ENCODE peak calls at places on chromosomes 13 and 19, in six cellular contexts. One of them, this sample, is unnamed. For H3K4me1, the result is how much of the 10 kb centered on the place peaks cover.

GRCh38 chr19:7907544-7907943 is 3.9 kb downstream of the MAP2K7 start:
- DNase-seq in GM23338: no peak
- DNase-seq in fibroblast of lung: no peak
- DNase-seq in OCI-LY7: no peak
- DNase-seq in neural progenitor cell: no peak
- DNase-seq in trophoblast cell: no peak
- DNase-seq in this sample: no peak

GRCh38 chr13:40189885-40190655 is 476.4 kb downstream of the FOXO1 start:
- DNase-seq in GM23338: no peak
- DNase-seq in fibroblast of lung: peak
- DNase-seq in OCI-LY7: no peak
- DNase-seq in neural progenitor cell: peak
- DNase-seq in trophoblast cell: no peak
- DNase-seq in this sample: no peak

GRCh38 chr19:43718627-43719377 is 2.9 kb downstream of the IRGC start:
- DNase-seq in GM23338: no peak
- DNase-seq in fibroblast of lung: no peak
- DNase-seq in OCI-LY7: no peak
- DNase-seq in neural progenitor cell: no peak
- DNase-seq in trophoblast cell: no peak
- DNase-seq in this sample: no peak

GRCh38 chr13:112443191-112444000 is 67.2 kb downstream of the SPACA7 start:
- DNase-seq in GM23338: peak
- DNase-seq in fibroblast of lung: no peak
- DNase-seq in OCI-LY7: peak
- DNase-seq in neural progenitor cell: peak
- DNase-seq in trophoblast cell: no peak
- DNase-seq in this sample: no peak

GRCh38 chr13:20825476-20825875 is 51.7 kb upstream of the EEF1AKMT1 start:
- DNase-seq in GM23338: no peak
- DNase-seq in fibroblast of lung: peak
- DNase-seq in OCI-LY7: peak
- DNase-seq in neural progenitor cell: no peak
- DNase-seq in trophoblast cell: peak
- DNase-seq in this sample: no peak

GRCh38 chr13:66312312-66313087 is 917.6 kb downstream of the PCDH9 start:
- DNase-seq in GM23338: no peak
- DNase-seq in fibroblast of lung: peak
- DNase-seq in OCI-LY7: no peak
- DNase-seq in neural progenitor cell: no peak
- DNase-seq in trophoblast cell: no peak
- DNase-seq in this sample: no peak

GRCh38 chr19:32743021-32743420 is 23.5 kb downstream of the TDRD12 start:
- DNase-seq in GM23338: no peak
- DNase-seq in fibroblast of lung: no peak
- DNase-seq in OCI-LY7: no peak
- DNase-seq in neural progenitor cell: no peak
- DNase-seq in trophoblast cell: no peak
- DNase-seq in this sample: no peak

GRCh38 chr13:111370570-111371150 is 50.2 kb downstream of the TEX29 start:
- DNase-seq in GM23338: no peak
- DNase-seq in fibroblast of lung: no peak
- DNase-seq in OCI-LY7: no peak
- DNase-seq in neural progenitor cell: no peak
- DNase-seq in trophoblast cell: no peak
- DNase-seq in this sample: no peak

GRCh38 chr13:27005556-27005955 is 166.1 kb downstream of the USP12 start:
- DNase-seq in GM23338: peak
- DNase-seq in fibroblast of lung: peak
- DNase-seq in OCI-LY7: no peak
- DNase-seq in neural progenitor cell: peak
- DNase-seq in trophoblast cell: no peak
- DNase-seq in this sample: no peak

GRCh38 chr19:37691881-37692504 is 27.6 kb downstream of the ZNF607 start:
- DNase-seq in GM23338: peak
- DNase-seq in fibroblast of lung: peak
- DNase-seq in OCI-LY7: peak
- DNase-seq in neural progenitor cell: peak
- DNase-seq in trophoblast cell: peak
- DNase-seq in this sample: peak

GRCh38 chr13:51635137-51635878 is 51.0 kb downstream of the WDFY2 start:
- DNase-seq in GM23338: no peak
- DNase-seq in fibroblast of lung: no peak
- DNase-seq in OCI-LY7: no peak
- DNase-seq in neural progenitor cell: no peak
- DNase-seq in trophoblast cell: no peak
- DNase-seq in this sample: no peak

GRCh38 chr13:91482427-91482826 is 84.0 kb downstream of the GPC5 start:
- DNase-seq in GM23338: no peak
- DNase-seq in fibroblast of lung: peak
- DNase-seq in OCI-LY7: no peak
- DNase-seq in neural progenitor cell: peak
- DNase-seq in trophoblast cell: no peak
- DNase-seq in this sample: no peak

GRCh38 chr19:41426116-41426841 is 895 bp downstream of the B3GNT8 start:
- DNase-seq in GM23338: no peak
- DNase-seq in fibroblast of lung: no peak
- DNase-seq in OCI-LY7: no peak
- DNase-seq in neural progenitor cell: no peak
- DNase-seq in trophoblast cell: no peak
- DNase-seq in this sample: no peak

GRCh38 chr13:23671902-23672301 is 101.7 kb downstream of the TNFRSF19 start:
- DNase-seq in GM23338: no peak
- DNase-seq in fibroblast of lung: peak
- DNase-seq in OCI-LY7: no peak
- DNase-seq in neural progenitor cell: no peak
- DNase-seq in trophoblast cell: no peak
- DNase-seq in this sample: no peak

GRCh38 chr13:80132741-80133601 is 208.0 kb downstream of the SPRY2 start:
- DNase-seq in GM23338: peak
- DNase-seq in fibroblast of lung: peak
- DNase-seq in OCI-LY7: no peak
- DNase-seq in neural progenitor cell: peak
- DNase-seq in trophoblast cell: no peak
- DNase-seq in this sample: no peak

GRCh38 chr19:37551123-37551993 is 43.2 kb downstream of the ZNF571 start:
- DNase-seq in GM23338: peak
- DNase-seq in fibroblast of lung: peak
- DNase-seq in OCI-LY7: no peak
- DNase-seq in neural progenitor cell: no peak
- DNase-seq in trophoblast cell: peak
- DNase-seq in this sample: no peak

GRCh38 chr19:3482507-3483225 is 575 bp downstream of the SMIM44 start:
- DNase-seq in GM23338: no peak
- DNase-seq in fibroblast of lung: no peak
- DNase-seq in OCI-LY7: no peak
- DNase-seq in neural progenitor cell: no peak
- DNase-seq in trophoblast cell: no peak
- DNase-seq in this sample: no peak

GRCh38 chr13:30871713-30872029 is 34.4 kb upstream of the MEDAG start:
- DNase-seq in GM23338: no peak
- DNase-seq in fibroblast of lung: no peak
- DNase-seq in OCI-LY7: no peak
- DNase-seq in neural progenitor cell: no peak
- DNase-seq in trophoblast cell: no peak
- DNase-seq in this sample: no peak

GRCh38 chr13:30870049-30870884 is 35.8 kb upstream of the MEDAG start:
- DNase-seq in GM23338: peak
- DNase-seq in fibroblast of lung: peak
- DNase-seq in OCI-LY7: peak
- DNase-seq in neural progenitor cell: peak
- DNase-seq in trophoblast cell: peak
- DNase-seq in this sample: peak

GRCh38 chr13:30868806-30869470 is 37.1 kb upstream of the MEDAG start:
- DNase-seq in GM23338: no peak
- DNase-seq in fibroblast of lung: peak
- DNase-seq in OCI-LY7: no peak
- DNase-seq in neural progenitor cell: no peak
- DNase-seq in trophoblast cell: no peak
- DNase-seq in this sample: no peak

GRCh38 chr13:30870916-30871712 is 35.0 kb upstream of the MEDAG start:
- DNase-seq in GM23338: peak
- DNase-seq in fibroblast of lung: no peak
- DNase-seq in OCI-LY7: no peak
- DNase-seq in neural progenitor cell: no peak
- DNase-seq in trophoblast cell: no peak
- DNase-seq in this sample: no peak

DNA sequence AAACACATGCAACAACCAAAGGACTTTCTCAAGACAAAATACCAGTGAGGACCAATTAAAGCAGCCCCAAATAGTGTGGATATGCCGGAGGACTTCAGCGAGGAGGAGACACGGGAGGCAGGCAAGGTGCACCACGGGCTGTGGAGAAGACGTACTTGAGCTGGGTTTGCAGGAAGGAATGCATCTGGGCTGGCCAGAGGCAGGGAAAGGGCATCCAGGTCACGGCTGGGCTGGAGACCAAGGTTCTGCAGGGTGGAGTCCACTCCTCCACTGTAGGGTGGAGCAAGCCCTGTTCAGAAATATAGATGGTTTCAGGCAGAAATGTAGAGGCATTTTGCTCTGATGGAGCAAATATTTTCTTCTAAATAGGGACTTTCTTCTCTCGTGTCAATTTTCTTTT is 36.6 kb upstream of the MEDAG start:
- DNase-seq in GM23338: no peak
- DNase-seq in fibroblast of lung: peak
- DNase-seq in OCI-LY7: no peak
- DNase-seq in neural progenitor cell: no peak
- DNase-seq in trophoblast cell: peak
- DNase-seq in this sample: no peak
- H3K4me1 ChIP-seq in GM23338: under half
- H3K4me1 ChIP-seq in fibroblast of lung: half or more
- H3K4me1 ChIP-seq in OCI-LY7: under half
- H3K4me1 ChIP-seq in neural progenitor cell: under half
- H3K4me1 ChIP-seq in trophoblast cell: half or more
- H3K4me1 ChIP-seq in this sample: under half

DNA sequence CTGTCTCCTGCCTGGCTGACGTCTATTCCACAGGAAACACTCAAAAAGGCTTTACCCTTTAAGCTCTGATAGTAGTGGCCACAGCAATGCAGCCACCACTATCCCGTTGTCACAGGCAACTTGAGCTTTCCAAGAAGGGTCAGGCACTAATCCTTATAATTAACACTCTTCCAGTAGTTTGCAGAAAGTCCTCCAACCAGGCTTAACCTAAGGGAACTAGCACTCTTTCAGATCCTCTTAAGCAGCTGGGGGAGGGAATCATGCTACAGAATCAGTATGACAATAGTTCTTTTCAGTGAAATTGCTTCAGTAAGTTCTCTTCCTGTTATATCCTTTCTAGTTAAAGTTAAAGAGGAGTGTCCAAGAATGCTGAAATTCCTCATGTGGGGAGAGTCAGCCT is 82.2 kb downstream of the TNFSF11 start:
- DNase-seq in GM23338: peak
- DNase-seq in fibroblast of lung: no peak
- DNase-seq in OCI-LY7: no peak
- DNase-seq in neural progenitor cell: peak
- DNase-seq in trophoblast cell: peak
- DNase-seq in this sample: no peak
- H2AFZ ChIP-seq in GM23338: peak
- H2AFZ ChIP-seq in fibroblast of lung: no peak
- H2AFZ ChIP-seq in OCI-LY7: no peak
- H2AFZ ChIP-seq in neural progenitor cell: no peak
- H2AFZ ChIP-seq in trophoblast cell: no peak
- H2AFZ ChIP-seq in this sample: no peak

GRCh38 chr13:114161644-114162532 is 17.2 kb upstream of the CFAP97D2 start:
- DNase-seq in GM23338: no peak
- DNase-seq in fibroblast of lung: peak
- DNase-seq in OCI-LY7: no peak
- DNase-seq in neural progenitor cell: no peak
- DNase-seq in trophoblast cell: no peak
- DNase-seq in this sample: peak

GRCh38 chr13:114166381-114167131 is 12.5 kb upstream of the CFAP97D2 start:
- DNase-seq in GM23338: no peak
- DNase-seq in fibroblast of lung: no peak
- DNase-seq in OCI-LY7: no peak
- DNase-seq in neural progenitor cell: no peak
- DNase-seq in trophoblast cell: no peak
- DNase-seq in this sample: no peak

GRCh38 chr13:114162533-114162922 is 16.5 kb upstream of the CFAP97D2 start:
- DNase-seq in GM23338: no peak
- DNase-seq in fibroblast of lung: no peak
- DNase-seq in OCI-LY7: no peak
- DNase-seq in neural progenitor cell: no peak
- DNase-seq in trophoblast cell: no peak
- DNase-seq in this sample: no peak

GRCh38 chr13:114164681-114165429 is 14.2 kb upstream of the CFAP97D2 start:
- DNase-seq in GM23338: no peak
- DNase-seq in fibroblast of lung: no peak
- DNase-seq in OCI-LY7: no peak
- DNase-seq in neural progenitor cell: no peak
- DNase-seq in trophoblast cell: no peak
- DNase-seq in this sample: no peak

GRCh38 chr13:114164027-114164426 is 15.0 kb upstream of the CFAP97D2 start:
- DNase-seq in GM23338: no peak
- DNase-seq in fibroblast of lung: no peak
- DNase-seq in OCI-LY7: no peak
- DNase-seq in neural progenitor cell: no peak
- DNase-seq in trophoblast cell: no peak
- DNase-seq in this sample: no peak
- H3K4me1 ChIP-seq in GM23338: under half
- H3K4me1 ChIP-seq in fibroblast of lung: under half
- H3K4me1 ChIP-seq in OCI-LY7: under half
- H3K4me1 ChIP-seq in neural progenitor cell: under half
- H3K4me1 ChIP-seq in trophoblast cell: under half
- H3K4me1 ChIP-seq in this sample: under half

DNA sequence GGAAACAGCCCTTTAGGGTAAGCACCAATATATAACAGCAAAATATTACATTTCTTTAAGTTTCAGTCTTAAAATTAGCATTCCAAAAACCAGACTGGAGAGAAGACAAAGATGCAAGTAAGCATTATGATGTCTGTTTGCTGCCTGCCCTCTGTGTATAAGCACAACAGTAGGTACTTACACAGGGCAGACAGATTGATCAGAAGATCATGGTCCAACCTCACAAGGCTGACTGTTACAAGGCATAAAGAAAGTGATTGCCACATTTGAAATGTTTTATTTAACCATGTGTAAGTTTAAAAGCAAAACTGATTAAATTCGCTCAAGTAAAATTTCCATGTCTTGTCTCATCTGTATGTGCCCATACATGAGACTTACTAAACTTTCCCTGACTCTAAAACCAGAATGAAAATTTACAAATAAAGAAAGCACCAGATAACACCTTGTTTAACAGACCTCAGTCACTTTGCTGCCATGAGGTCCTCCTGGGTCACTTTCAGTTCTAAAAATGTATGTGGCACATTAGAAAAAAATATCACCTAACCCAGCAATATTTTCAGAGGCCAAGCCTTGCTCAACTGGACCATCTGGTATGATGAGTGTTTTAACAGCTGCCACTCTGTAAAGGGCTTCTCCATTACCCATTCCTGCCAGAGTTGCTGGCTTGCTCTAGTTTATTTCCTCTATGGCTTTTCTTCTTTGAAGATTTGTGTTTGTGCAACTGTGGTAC is 297.0 kb downstream of the RBM26 start:
- DNase-seq in GM23338: no peak
- DNase-seq in fibroblast of lung: no peak
- DNase-seq in OCI-LY7: no peak
- DNase-seq in neural progenitor cell: no peak
- DNase-seq in trophoblast cell: peak
- DNase-seq in this sample: no peak
- H2AFZ ChIP-seq in GM23338: peak
- H2AFZ ChIP-seq in fibroblast of lung: no peak
- H2AFZ ChIP-seq in OCI-LY7: no peak
- H2AFZ ChIP-seq in neural progenitor cell: no peak
- H2AFZ ChIP-seq in trophoblast cell: no peak
- H2AFZ ChIP-seq in this sample: no peak

This sample was measured in DND-41.